ENCODE peak calls at places on chromosomes 13 and 19, in nine cellular contexts. One of them, this sample, is unnamed.

GRCh38 chr19:57560049-57560491 is 407 bp upstream of the ZNF550 start:
- DNase-seq in pancreas: peak; percentile 24
- DNase-seq in naive thymus-derived CD4-positive, alpha-beta T cell: no peak
- DNase-seq in cardiac muscle cell: no peak
- DNase-seq in mucosa of descending colon: peak; percentile 50
- DNase-seq in GM23248: peak; percentile 88
- DNase-seq in HCT116: no peak
- DNase-seq in effector memory CD4-positive, alpha-beta T cell: no peak
- DNase-seq in heart right ventricle: peak; percentile 55
- DNase-seq in this sample: peak; percentile 80

GRCh38 chr19:42293966-42294365 is 8.0 kb upstream of the PRR19 start:
- DNase-seq in HCT116: no peak
- DNase-seq in pancreas: no peak
- DNase-seq in mucosa of descending colon: no peak
- DNase-seq in cardiac muscle cell: no peak
- DNase-seq in naive thymus-derived CD4-positive, alpha-beta T cell: no peak
- DNase-seq in GM23248: no peak
- DNase-seq in effector memory CD4-positive, alpha-beta T cell: no peak
- DNase-seq in heart right ventricle: no peak
- DNase-seq in this sample: no peak

GRCh38 chr13:111122631-111123030 is 7.5 kb downstream of the ARHGEF7 start:
- DNase-seq in cardiac muscle cell: no peak
- DNase-seq in HCT116: no peak
- DNase-seq in naive thymus-derived CD4-positive, alpha-beta T cell: no peak
- DNase-seq in mucosa of descending colon: no peak
- DNase-seq in GM23248: no peak
- DNase-seq in pancreas: no peak
- DNase-seq in effector memory CD4-positive, alpha-beta T cell: no peak
- DNase-seq in heart right ventricle: no peak
- DNase-seq in this sample: no peak

GRCh38 chr19:6694147-6694815 is 24.3 kb upstream of the TNFSF14 start:
- DNase-seq in pancreas: no peak
- DNase-seq in GM23248: no peak
- DNase-seq in effector memory CD4-positive, alpha-beta T cell: no peak
- DNase-seq in HCT116: peak; percentile 38
- DNase-seq in mucosa of descending colon: peak; percentile 31
- DNase-seq in naive thymus-derived CD4-positive, alpha-beta T cell: no peak
- DNase-seq in heart right ventricle: no peak
- DNase-seq in cardiac muscle cell: no peak
- DNase-seq in this sample: peak; percentile 38

GRCh38 chr19:30719991-30720329 is 347.8 kb downstream of the ZNF536 start:
- DNase-seq in HCT116: no peak
- DNase-seq in mucosa of descending colon: no peak
- DNase-seq in heart right ventricle: peak; percentile 17
- DNase-seq in naive thymus-derived CD4-positive, alpha-beta T cell: no peak
- DNase-seq in GM23248: peak; percentile 41
- DNase-seq in cardiac muscle cell: no peak
- DNase-seq in pancreas: no peak
- DNase-seq in effector memory CD4-positive, alpha-beta T cell: no peak
- DNase-seq in this sample: no peak

GRCh38 chr13:78595819-78596700 is 7.3 kb downstream of the POU4F1 start:
- DNase-seq in effector memory CD4-positive, alpha-beta T cell: no peak
- DNase-seq in mucosa of descending colon: no peak
- DNase-seq in cardiac muscle cell: peak; percentile 62
- DNase-seq in pancreas: no peak
- DNase-seq in naive thymus-derived CD4-positive, alpha-beta T cell: peak; percentile 38
- DNase-seq in HCT116: no peak
- DNase-seq in GM23248: no peak
- DNase-seq in heart right ventricle: no peak
- DNase-seq in this sample: peak; percentile 66

GRCh38 chr13:23391752-23392151 is 41.8 kb downstream of the SACS start:
- DNase-seq in heart right ventricle: no peak
- DNase-seq in effector memory CD4-positive, alpha-beta T cell: no peak
- DNase-seq in cardiac muscle cell: no peak
- DNase-seq in HCT116: no peak
- DNase-seq in pancreas: no peak
- DNase-seq in mucosa of descending colon: no peak
- DNase-seq in naive thymus-derived CD4-positive, alpha-beta T cell: no peak
- DNase-seq in GM23248: peak; percentile 48
- DNase-seq in this sample: no peak

GRCh38 chr13:44191504-44192171 is 182.0 kb upstream of the SERP2 start:
- DNase-seq in heart right ventricle: peak; percentile 71
- DNase-seq in cardiac muscle cell: peak; percentile 38
- DNase-seq in GM23248: peak; percentile 90
- DNase-seq in naive thymus-derived CD4-positive, alpha-beta T cell: no peak
- DNase-seq in effector memory CD4-positive, alpha-beta T cell: peak; percentile 21
- DNase-seq in pancreas: peak; percentile 67
- DNase-seq in HCT116: peak; percentile 81
- DNase-seq in mucosa of descending colon: no peak
- DNase-seq in this sample: no peak

GRCh38 chr19:49361438-49362047 is 673 bp downstream of the TEAD2 start:
- DNase-seq in naive thymus-derived CD4-positive, alpha-beta T cell: no peak
- DNase-seq in pancreas: peak; percentile 83
- DNase-seq in effector memory CD4-positive, alpha-beta T cell: no peak
- DNase-seq in HCT116: peak; percentile 56
- DNase-seq in GM23248: peak; percentile 75
- DNase-seq in mucosa of descending colon: peak; percentile 83
- DNase-seq in cardiac muscle cell: peak; percentile 91
- DNase-seq in heart right ventricle: peak; percentile 92
- DNase-seq in this sample: peak; percentile 95

GRCh38 chr19:50008532-50008931 is 16.6 kb downstream of the VRK3 start:
- DNase-seq in cardiac muscle cell: peak; percentile 14
- DNase-seq in GM23248: peak; percentile 31
- DNase-seq in pancreas: no peak
- DNase-seq in naive thymus-derived CD4-positive, alpha-beta T cell: no peak
- DNase-seq in effector memory CD4-positive, alpha-beta T cell: no peak
- DNase-seq in heart right ventricle: no peak
- DNase-seq in mucosa of descending colon: no peak
- DNase-seq in HCT116: no peak
- DNase-seq in this sample: no peak

GRCh38 chr13:24629320-24629719 is 50.9 kb upstream of the ATP12A start:
- DNase-seq in naive thymus-derived CD4-positive, alpha-beta T cell: no peak
- DNase-seq in mucosa of descending colon: no peak
- DNase-seq in HCT116: no peak
- DNase-seq in pancreas: no peak
- DNase-seq in cardiac muscle cell: no peak
- DNase-seq in heart right ventricle: no peak
- DNase-seq in GM23248: peak; percentile 50
- DNase-seq in effector memory CD4-positive, alpha-beta T cell: no peak
- DNase-seq in this sample: no peak

GRCh38 chr19:11781295-11782057 is 14.7 kb downstream of the ZNF441 start:
- DNase-seq in heart right ventricle: no peak
- DNase-seq in HCT116: no peak
- DNase-seq in pancreas: no peak
- DNase-seq in cardiac muscle cell: no peak
- DNase-seq in GM23248: peak; percentile 40
- DNase-seq in effector memory CD4-positive, alpha-beta T cell: no peak
- DNase-seq in naive thymus-derived CD4-positive, alpha-beta T cell: no peak
- DNase-seq in mucosa of descending colon: no peak
- DNase-seq in this sample: no peak

DNA sequence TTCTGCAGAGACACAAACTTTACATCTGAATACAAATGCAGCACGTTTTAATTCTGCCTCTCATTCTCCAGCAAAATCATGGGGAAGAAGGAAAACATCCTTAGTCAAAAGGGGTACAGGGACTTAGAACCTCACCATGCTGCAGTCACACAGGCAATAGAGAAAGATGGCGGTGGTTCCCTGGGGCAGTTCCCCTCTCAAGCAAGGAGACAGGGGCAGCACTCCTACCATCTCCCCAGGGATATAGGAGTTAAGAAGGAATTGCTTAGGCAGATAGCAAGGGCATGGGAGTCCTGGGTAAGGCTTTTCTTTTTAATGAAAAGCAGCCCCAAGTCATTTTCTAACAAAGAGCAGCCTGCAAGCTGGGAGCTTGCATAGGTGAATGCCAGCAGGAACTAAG is 514.8 kb downstream of the IRS2 start:
- DNase-seq in effector memory CD4-positive, alpha-beta T cell: no peak
- DNase-seq in cardiac muscle cell: no peak
- DNase-seq in pancreas: no peak
- DNase-seq in HCT116: no peak
- DNase-seq in naive thymus-derived CD4-positive, alpha-beta T cell: no peak
- DNase-seq in GM23248: no peak
- DNase-seq in heart right ventricle: no peak
- DNase-seq in mucosa of descending colon: no peak
- DNase-seq in this sample: no peak
- H3K4me1 ChIP-seq in effector memory CD4-positive, alpha-beta T cell: no peaks in the 10 kb centered on the region
- H3K4me1 ChIP-seq in cardiac muscle cell: no peaks in the 10 kb centered on the region
- H3K4me1 ChIP-seq in pancreas: no peaks in the 10 kb centered on the region
- H3K4me1 ChIP-seq in HCT116: peaks cover 40% of the 10 kb centered on the region
- H3K4me1 ChIP-seq in naive thymus-derived CD4-positive, alpha-beta T cell: no peaks in the 10 kb centered on the region
- H3K4me1 ChIP-seq in GM23248: peaks cover 42% of the 10 kb centered on the region
- H3K4me1 ChIP-seq in heart right ventricle: no peaks in the 10 kb centered on the region
- H3K4me1 ChIP-seq in mucosa of descending colon: no peaks in the 10 kb centered on the region
- H3K4me1 ChIP-seq in this sample: no peaks in the 10 kb centered on the region

DNA sequence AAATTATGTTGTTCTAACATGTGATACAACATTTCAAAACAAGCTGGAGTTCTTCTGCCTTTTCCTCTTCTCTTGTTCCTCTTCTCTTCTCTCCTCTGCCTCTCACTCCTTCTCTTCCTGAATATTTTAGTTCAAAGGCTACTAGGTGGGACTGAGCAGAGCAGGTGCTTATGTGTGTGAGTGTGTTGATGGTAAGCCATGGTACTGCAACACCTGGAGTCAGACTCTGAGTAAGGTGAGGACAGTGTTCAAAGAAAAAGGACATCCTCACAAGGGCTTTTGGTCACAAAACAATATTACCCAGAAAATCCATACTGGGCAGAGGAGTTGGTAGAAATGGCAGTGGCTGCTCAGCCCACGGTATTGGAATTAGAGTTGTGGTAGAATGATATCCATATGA is 1188.7 kb downstream of the SLITRK1 start:
- DNase-seq in naive thymus-derived CD4-positive, alpha-beta T cell: no peak
- DNase-seq in mucosa of descending colon: no peak
- DNase-seq in HCT116: no peak
- DNase-seq in effector memory CD4-positive, alpha-beta T cell: no peak
- DNase-seq in pancreas: no peak
- DNase-seq in GM23248: no peak
- DNase-seq in cardiac muscle cell: no peak
- DNase-seq in heart right ventricle: no peak
- DNase-seq in this sample: no peak
- H3K4me1 ChIP-seq in naive thymus-derived CD4-positive, alpha-beta T cell: no peaks in the 10 kb centered on the region
- H3K4me1 ChIP-seq in mucosa of descending colon: no peaks in the 10 kb centered on the region
- H3K4me1 ChIP-seq in HCT116: no peaks in the 10 kb centered on the region
- H3K4me1 ChIP-seq in effector memory CD4-positive, alpha-beta T cell: no peaks in the 10 kb centered on the region
- H3K4me1 ChIP-seq in pancreas: no peaks in the 10 kb centered on the region
- H3K4me1 ChIP-seq in GM23248: peaks cover 3% of the 10 kb centered on the region
- H3K4me1 ChIP-seq in cardiac muscle cell: no peaks in the 10 kb centered on the region
- H3K4me1 ChIP-seq in heart right ventricle: no peaks in the 10 kb centered on the region
- H3K4me1 ChIP-seq in this sample: no peaks in the 10 kb centered on the region

DNA sequence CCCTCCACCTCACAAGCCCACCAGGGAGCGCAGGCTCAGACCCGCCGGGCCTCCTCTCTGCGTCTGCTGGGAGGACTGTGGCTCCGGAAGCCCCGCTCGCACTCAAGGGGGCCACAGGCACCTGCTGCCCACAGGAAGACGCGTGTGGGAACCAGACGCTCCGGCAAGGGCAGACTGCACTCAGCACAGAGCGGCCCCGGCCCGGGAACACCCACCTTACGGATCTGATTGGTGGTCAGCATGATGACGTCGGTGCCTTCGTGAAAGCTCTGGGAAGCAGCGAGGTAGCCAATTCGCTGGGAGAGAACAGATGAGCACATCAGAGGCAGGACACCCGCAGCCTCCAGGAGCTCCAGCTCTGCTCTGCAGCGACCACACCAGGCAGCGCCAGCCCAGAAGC is 14.6 kb downstream of the AP3D1 start:
- DNase-seq in cardiac muscle cell: no peak
- DNase-seq in mucosa of descending colon: no peak
- DNase-seq in pancreas: no peak
- DNase-seq in effector memory CD4-positive, alpha-beta T cell: no peak
- DNase-seq in GM23248: no peak
- DNase-seq in HCT116: no peak
- DNase-seq in heart right ventricle: no peak
- DNase-seq in naive thymus-derived CD4-positive, alpha-beta T cell: no peak
- DNase-seq in this sample: no peak
- H3K4me1 ChIP-seq in cardiac muscle cell: no peaks in the 10 kb centered on the region
- H3K4me1 ChIP-seq in mucosa of descending colon: no peaks in the 10 kb centered on the region
- H3K4me1 ChIP-seq in pancreas: no peaks in the 10 kb centered on the region
- H3K4me1 ChIP-seq in effector memory CD4-positive, alpha-beta T cell: no peaks in the 10 kb centered on the region
- H3K4me1 ChIP-seq in GM23248: no peaks in the 10 kb centered on the region
- H3K4me1 ChIP-seq in HCT116: no peaks in the 10 kb centered on the region
- H3K4me1 ChIP-seq in heart right ventricle: peaks cover 32% of the 10 kb centered on the region
- H3K4me1 ChIP-seq in naive thymus-derived CD4-positive, alpha-beta T cell: no peaks in the 10 kb centered on the region
- H3K4me1 ChIP-seq in this sample: no peaks in the 10 kb centered on the region

GRCh38 chr19:1252221-1252817 is 3.9 kb downstream of the MIDN start:
- DNase-seq in GM23248: peak; percentile 98
- DNase-seq in effector memory CD4-positive, alpha-beta T cell: peak; percentile 52
- DNase-seq in cardiac muscle cell: no peak
- DNase-seq in heart right ventricle: peak; percentile 91
- DNase-seq in naive thymus-derived CD4-positive, alpha-beta T cell: peak; percentile 63
- DNase-seq in HCT116: no peak
- DNase-seq in mucosa of descending colon: peak; percentile 92
- DNase-seq in pancreas: peak; percentile 95
- DNase-seq in this sample: peak; percentile 97

GRCh38 chr19:1254081-1254527 is 5.7 kb downstream of the MIDN start:
- DNase-seq in mucosa of descending colon: no peak
- DNase-seq in effector memory CD4-positive, alpha-beta T cell: no peak
- DNase-seq in pancreas: peak; percentile 65
- DNase-seq in heart right ventricle: no peak
- DNase-seq in naive thymus-derived CD4-positive, alpha-beta T cell: no peak
- DNase-seq in HCT116: no peak
- DNase-seq in cardiac muscle cell: no peak
- DNase-seq in GM23248: peak; percentile 43
- DNase-seq in this sample: no peak

GRCh38 chr19:1252818-1253513 is 4.6 kb downstream of the MIDN start:
- DNase-seq in GM23248: peak; percentile 98
- DNase-seq in mucosa of descending colon: peak; percentile 96
- DNase-seq in effector memory CD4-positive, alpha-beta T cell: peak; percentile 73
- DNase-seq in naive thymus-derived CD4-positive, alpha-beta T cell: peak; percentile 74
- DNase-seq in heart right ventricle: peak; percentile 94
- DNase-seq in cardiac muscle cell: no peak
- DNase-seq in pancreas: peak; percentile 90
- DNase-seq in HCT116: no peak
- DNase-seq in this sample: peak; percentile 96

GRCh38 chr19:1254530-1255185 is 6.3 kb downstream of the MIDN start:
- DNase-seq in heart right ventricle: no peak
- DNase-seq in HCT116: no peak
- DNase-seq in naive thymus-derived CD4-positive, alpha-beta T cell: no peak
- DNase-seq in mucosa of descending colon: no peak
- DNase-seq in cardiac muscle cell: no peak
- DNase-seq in pancreas: peak; percentile 43
- DNase-seq in GM23248: peak; percentile 13
- DNase-seq in effector memory CD4-positive, alpha-beta T cell: no peak
- DNase-seq in this sample: no peak

DNA sequence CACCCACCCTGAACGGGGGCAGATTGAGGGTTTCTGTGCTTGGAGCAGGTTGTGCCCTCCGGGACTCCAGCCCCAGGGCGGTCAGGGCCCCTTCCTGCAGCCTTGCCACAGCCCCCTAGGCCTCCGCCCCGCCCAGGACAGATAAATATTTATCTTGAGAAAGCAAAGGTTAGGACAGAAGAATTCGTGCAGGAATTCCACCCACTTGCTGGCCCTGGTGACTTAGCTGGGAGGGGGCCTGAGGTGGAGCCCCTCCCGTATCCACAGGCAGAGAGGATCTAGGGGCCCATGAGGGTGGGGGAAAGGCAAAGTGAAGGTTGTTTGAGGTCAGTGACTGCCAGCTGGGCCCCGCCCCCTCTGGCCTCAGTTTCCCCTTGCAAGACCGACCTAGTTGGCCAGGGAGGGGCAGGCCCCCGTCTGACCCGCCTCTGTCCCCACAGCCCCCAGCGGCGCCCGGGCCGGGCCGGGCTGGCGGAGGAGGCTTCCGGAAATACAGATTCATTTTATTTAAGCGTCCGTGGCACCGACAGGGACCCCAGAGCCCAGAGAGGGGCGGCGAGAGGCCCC is 5.2 kb downstream of the MIDN start:
- DNase-seq in heart right ventricle: no peak
- DNase-seq in effector memory CD4-positive, alpha-beta T cell: no peak
- DNase-seq in HCT116: no peak
- DNase-seq in GM23248: peak; percentile 85
- DNase-seq in cardiac muscle cell: no peak
- DNase-seq in pancreas: no peak
- DNase-seq in mucosa of descending colon: no peak
- DNase-seq in naive thymus-derived CD4-positive, alpha-beta T cell: no peak
- DNase-seq in this sample: no peak
- H3K4me1 ChIP-seq in heart right ventricle: peaks cover 72% of the 10 kb centered on the region
- H3K4me1 ChIP-seq in effector memory CD4-positive, alpha-beta T cell: peaks cover 66% of the 10 kb centered on the region
- H3K4me1 ChIP-seq in HCT116: peaks cover 25% of the 10 kb centered on the region
- H3K4me1 ChIP-seq in GM23248: peaks cover 29% of the 10 kb centered on the region
- H3K4me1 ChIP-seq in cardiac muscle cell: peaks cover 11% of the 10 kb centered on the region
- H3K4me1 ChIP-seq in pancreas: peaks cover 43% of the 10 kb centered on the region
- H3K4me1 ChIP-seq in mucosa of descending colon: peaks cover 56% of the 10 kb centered on the region
- H3K4me1 ChIP-seq in naive thymus-derived CD4-positive, alpha-beta T cell: peaks cover 47% of the 10 kb centered on the region
- H3K4me1 ChIP-seq in this sample: no peaks in the 10 kb centered on the region